ENCODE peak calls at places on chromosomes 2 and 18, in nine cellular contexts. J is AG08396; W is activated naive CD4-positive, alpha-beta T cell treated with Interleukin-2 at 50 U/mL for 16 hours; L is HS-5; S is posterior cingulate gyrus; A is GM20000; G is psoas muscle; O is thoracic aorta; K is activated T-cell treated with anti-CD3 and anti-CD28 coated beads, Interleukin-2, amount 50 U/mL, for 72 hours. C is an unnamed sample.

GRCh38 chr2:236335696-236336574 is 71.7 kb upstream of the ASB18 start:
- DNase-seq in W (no peak), A (no peak), S (no peak), G (no peak), J (no peak), L (no peak), O (no peak), K (no peak), C (no peak)

GRCh38 chr18:58396144-58396543 is 232.7 kb downstream of the ALPK2 start:
- DNase-seq in J (no peak), K (no peak), G (no peak), S (peak; percentile 77), L (no peak), A (no peak), W (no peak), O (no peak), C (no peak)

GRCh38 chr2:101608411-101609317 is 88.8 kb upstream of the MAP4K4 start:
- DNase-seq in O (no peak), J (no peak), G (no peak), W (no peak), K (no peak), L (no peak), A (no peak), S (no peak), C (no peak)

GRCh38 chr2:108604196-108604595 is 69.9 kb downstream of the LIMS1 start:
- DNase-seq in L (no peak), S (no peak), A (no peak), O (no peak), J (no peak), G (no peak), W (no peak), K (no peak), C (no peak)

GRCh38 chr2:59177748-59178147 is 936.6 kb upstream of the FANCL start:
- DNase-seq in A (no peak), S (no peak), W (no peak), L (no peak), O (no peak), J (no peak), K (no peak), G (no peak), C (no peak)

GRCh38 chr2:10753876-10754275 is 32.4 kb downstream of the ATP6V1C2 start:
- DNase-seq in S (peak; percentile 49), J (no peak), O (no peak), G (no peak), L (no peak), W (no peak), A (no peak), K (no peak), C (no peak)

GRCh38 chr18:10037181-10037580 is 123.4 kb downstream of the VAPA start:
- DNase-seq in G (no peak), O (no peak), K (no peak), L (no peak), W (no peak), S (no peak), A (no peak), J (no peak), C (no peak)

GRCh38 chr2:149161481-149162225 is 123.2 kb downstream of the LYPD6B start:
- DNase-seq in J (no peak), S (no peak), K (no peak), O (no peak), W (no peak), L (no peak), A (no peak), G (no peak), C (no peak)

GRCh38 chr2:206700141-206700540 is 18.1 kb downstream of the DYTN start:
- DNase-seq in O (no peak), G (no peak), L (no peak), W (no peak), S (no peak), A (no peak), J (no peak), K (no peak), C (no peak)

GRCh38 chr18:55706893-55707292 is 118.9 kb upstream of the TCF4 start:
- DNase-seq in K (no peak), A (no peak), S (no peak), L (peak; percentile 76), W (no peak), O (no peak), J (peak; percentile 21), G (no peak), C (no peak)

GRCh38 chr2:54572636-54573531 is 116.8 kb downstream of the SPTBN1 start:
- DNase-seq in K (peak; percentile 75), S (no peak), W (peak; percentile 67), J (no peak), L (peak; percentile 49), O (no peak), G (no peak), A (no peak), C (no peak)

C was measured in tibial nerve.